ENCODE peak calls at places on chromosome 21, in five cellular contexts. J, X, Y, L and W are unnamed samples.

GRCh38 chr21:31596055-31596454 is 63.4 kb upstream of the SOD1 start:
- DNase-seq in Y (no peak), X (no peak), L (no peak), J (no peak), W (no peak)

GRCh38 chr21:36747114-36747814 is 48.3 kb downstream of the SIM2 start:
- DNase-seq in J (no peak), X (no peak), Y (no peak), L (no peak), W (no peak)

GRCh38 chr21:42841156-42841915 is 38.0 kb downstream of the WDR4 start:
- DNase-seq in L (no peak), X (peak), Y (no peak), J (no peak), W (peak)

GRCh38 chr21:40179167-40179566 is 311.9 kb downstream of the PCP4 start:
- DNase-seq in X (no peak), J (no peak), Y (no peak), L (no peak), W (no peak)

GRCh38 chr21:25689226-25689625 is 45.5 kb downstream of the ATP5PF start:
- DNase-seq in L (no peak), J (no peak), Y (no peak), X (no peak), W (no peak)

GRCh38 chr21:36247316-36247715 is 72.7 kb upstream of the MORC3 start:
- DNase-seq in Y (no peak), J (no peak), L (no peak), X (no peak), W (no peak)

GRCh38 chr21:33109574-33110339 is 39.8 kb downstream of the OLIG1 start:
- DNase-seq in X (no peak), Y (no peak), J (no peak), L (no peak), W (no peak)

GRCh38 chr21:39633770-39634181 is 21.0 kb downstream of the B3GALT5 start:
- DNase-seq in X (no peak), L (no peak), J (no peak), Y (peak), W (no peak)

GRCh38 chr21:32578107-32578691 is 7.1 kb downstream of the TCP10L start:
- DNase-seq in X (no peak), L (no peak), Y (peak), J (no peak), W (no peak)

GRCh38 chr21:28266061-28266460 is 726.6 kb downstream of the LTN1 start:
- DNase-seq in L (no peak), J (no peak), Y (peak), X (no peak), W (no peak)

GRCh38 chr21:30625449-30625848 is 5.0 kb downstream of the KRTAP20-4 start:
- DNase-seq in Y (no peak), J (no peak), L (no peak), X (no peak), W (no peak)

GRCh38 chr21:31132574-31133242 is 94.4 kb upstream of the KRTAP19-8 start:
- DNase-seq in Y (no peak), X (peak), L (no peak), J (no peak), W (no peak)

GRCh38 chr21:30718239-30718909 is at the start of gene KRTAP21-3:
- DNase-seq in Y (peak), J (no peak), L (no peak), X (no peak), W (no peak)

GRCh38 chr21:31554511-31555022 is 104.9 kb upstream of the SOD1 start:
- DNase-seq in L (no peak), J (no peak), Y (peak), X (no peak), W (no peak)

GRCh38 chr21:30233636-30234035 is 17.7 kb upstream of the CLDN8 start:
- DNase-seq in Y (no peak), L (no peak), X (no peak), J (no peak), W (no peak)

GRCh38 chr21:28485301-28486022 is 507.2 kb downstream of the LTN1 start:
- DNase-seq in Y (peak), X (no peak), L (no peak), J (no peak), W (no peak)

GRCh38 chr21:28754127-28754611 is 238.5 kb downstream of the LTN1 start:
- DNase-seq in X (no peak), L (peak), J (peak), Y (no peak), W (peak)

GRCh38 chr21:32956257-32956656 is 69.5 kb upstream of the OLIG2 start:
- DNase-seq in Y (no peak), L (no peak), X (no peak), J (no peak), W (no peak)

GRCh38 chr21:31559368-31560119 is 99.9 kb upstream of the SOD1 start:
- DNase-seq in J (peak), L (peak), Y (peak), X (peak), W (peak)

GRCh38 chr21:16241021-16241420 is 511.2 kb downstream of the USP25 start:
- DNase-seq in Y (no peak), J (no peak), X (no peak), L (no peak), W (no peak)

GRCh38 chr21:42672699-42673458 is 19.5 kb downstream of the PDE9A start:
- DNase-seq in L (no peak), Y (peak), J (no peak), X (no peak), W (no peak)

GRCh38 chr21:36691539-36692124 is 7.3 kb upstream of the SIM2 start:
- DNase-seq in J (no peak), X (no peak), Y (no peak), L (no peak), W (no peak)

GRCh38 chr21:27173052-27173451 is 206.2 kb upstream of the ADAMTS5 start:
- DNase-seq in X (no peak), L (no peak), Y (no peak), J (no peak), W (no peak)

GRCh38 chr21:44301093-44301492 is 1.2 kb downstream of the PFKL start:
- DNase-seq in L (no peak), Y (no peak), X (no peak), J (no peak), W (no peak)
- H3K27ac ChIP-seq in L (peak), Y (peak), X (peak), J (no peak), W (peak)

DNA sequence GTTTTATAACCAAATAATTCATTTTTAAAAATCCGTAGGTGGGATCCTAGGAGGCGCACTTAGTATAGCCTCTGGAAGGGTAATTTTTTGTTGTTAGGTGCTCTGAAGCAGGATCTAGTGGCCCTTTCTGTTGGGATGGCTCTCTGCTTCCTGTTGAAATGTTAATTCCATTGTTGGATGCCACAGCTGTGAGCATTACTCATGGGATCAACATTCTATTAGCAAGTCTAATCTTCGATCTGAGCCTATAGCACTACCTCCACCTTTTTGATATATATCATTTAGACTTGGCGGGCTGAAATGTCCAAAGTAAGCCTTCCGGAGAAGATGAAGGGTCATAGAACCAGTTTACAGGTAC is 1.3 kb downstream of the CXADR start:
- DNase-seq in X (no peak), Y (peak), L (no peak), J (no peak), W (no peak)
- H3K4me3 ChIP-seq in X (peak), Y (peak), L (peak), J (no peak), W (peak)

GRCh38 chr21:14945176-14945575 is 119.6 kb downstream of the NRIP1 start:
- DNase-seq in X (no peak), Y (peak), L (no peak), J (no peak), W (no peak)

GRCh38 chr21:14947613-14948160 is 117.1 kb downstream of the NRIP1 start:
- DNase-seq in X (no peak), Y (no peak), J (no peak), L (no peak), W (no peak)

GRCh38 chr21:14942801-14943490 is 121.9 kb downstream of the NRIP1 start:
- DNase-seq in L (no peak), X (no peak), Y (no peak), J (no peak), W (no peak)

GRCh38 chr21:14949603-14950002 is 115.2 kb downstream of the NRIP1 start:
- DNase-seq in L (no peak), Y (no peak), J (no peak), X (no peak), W (no peak)

GRCh38 chr21:14943636-14944035 is 121.2 kb downstream of the NRIP1 start:
- DNase-seq in X (no peak), Y (peak), J (no peak), L (no peak), W (no peak)
- H3K27ac ChIP-seq in X (no peak), Y (peak), J (no peak), L (no peak), W (no peak)

GRCh38 chr21:38531610-38532009 is 33.3 kb upstream of the ERG start:
- DNase-seq in Y (no peak), L (no peak), J (peak), X (no peak), W (no peak)

GRCh38 chr21:38538353-38538752 is 40.1 kb upstream of the ERG start:
- DNase-seq in X (no peak), L (no peak), Y (no peak), J (no peak), W (no peak)

GRCh38 chr21:38531142-38531541 is 32.9 kb upstream of the ERG start:
- DNase-seq in L (no peak), Y (no peak), X (no peak), J (no peak), W (no peak)

GRCh38 chr21:38534591-38534990 is 36.3 kb upstream of the ERG start:
- DNase-seq in L (no peak), Y (no peak), X (no peak), J (no peak), W (no peak)

GRCh38 chr21:38533887-38534286 is 35.6 kb upstream of the ERG start:
- DNase-seq in L (no peak), X (no peak), Y (no peak), J (no peak), W (no peak)
- H3K4me3 ChIP-seq in L (no peak), X (no peak), Y (no peak), J (no peak), W (no peak)

GRCh38 chr21:46459024-46459355 is 299 bp downstream of the DIP2A start:
- DNase-seq in X (no peak), J (no peak), Y (no peak), L (no peak), W (no peak)
- H3K27ac ChIP-seq in X (peak), J (no peak), Y (no peak), L (peak), W (peak)

GRCh38 chr21:35035116-35035515 is 14.0 kb downstream of the RUNX1 start:
- DNase-seq in Y (no peak), X (no peak), J (no peak), L (no peak), W (no peak)

GRCh38 chr21:35037384-35038105 is 11.6 kb downstream of the RUNX1 start:
- DNase-seq in J (no peak), L (no peak), X (no peak), Y (no peak), W (no peak)

GRCh38 chr21:35036521-35037383 is 12.3 kb downstream of the RUNX1 start:
- DNase-seq in L (no peak), X (no peak), J (no peak), Y (no peak), W (no peak)

GRCh38 chr21:35034203-35034926 is 14.7 kb downstream of the RUNX1 start:
- DNase-seq in L (no peak), X (no peak), Y (no peak), J (no peak), W (no peak)

DNA sequence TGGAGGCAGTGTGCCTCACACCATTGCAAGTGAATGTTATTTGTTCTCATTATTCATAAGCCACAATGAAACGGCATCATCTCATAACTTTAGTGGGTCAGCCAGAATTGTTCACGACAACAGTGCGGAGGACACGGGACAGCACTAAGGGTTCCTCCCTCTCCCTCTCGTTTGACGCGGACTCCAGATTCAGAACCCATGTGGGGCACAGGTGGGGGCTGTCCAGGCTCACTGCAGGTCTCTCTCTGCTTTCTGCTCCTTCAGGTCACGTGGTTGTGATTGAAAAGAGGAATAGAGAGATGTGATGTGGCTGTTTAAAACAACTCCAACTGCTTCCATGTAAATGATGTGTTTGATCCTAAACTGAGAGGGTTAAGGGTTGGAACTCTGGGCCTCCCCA is 13.5 kb downstream of the RUNX1 start:
- DNase-seq in J (no peak), Y (no peak), L (no peak), X (no peak), W (no peak)
- H3K4me3 ChIP-seq in J (no peak), Y (no peak), L (no peak), X (no peak), W (no peak)

GRCh38 chr21:38494254-38494648 is 4.0 kb downstream of the ERG start:
- DNase-seq in Y (no peak), J (no peak), X (no peak), L (no peak), W (no peak)
- H3K27ac ChIP-seq in Y (no peak), J (peak), X (no peak), L (no peak), W (no peak)

GRCh38 chr21:17386498-17386897 is 126.3 kb upstream of the CXADR start:
- DNase-seq in X (no peak), Y (no peak), L (no peak), J (no peak), W (no peak)
- H3K4me3 ChIP-seq in X (no peak), Y (no peak), L (no peak), J (no peak), W (no peak)

DNA sequence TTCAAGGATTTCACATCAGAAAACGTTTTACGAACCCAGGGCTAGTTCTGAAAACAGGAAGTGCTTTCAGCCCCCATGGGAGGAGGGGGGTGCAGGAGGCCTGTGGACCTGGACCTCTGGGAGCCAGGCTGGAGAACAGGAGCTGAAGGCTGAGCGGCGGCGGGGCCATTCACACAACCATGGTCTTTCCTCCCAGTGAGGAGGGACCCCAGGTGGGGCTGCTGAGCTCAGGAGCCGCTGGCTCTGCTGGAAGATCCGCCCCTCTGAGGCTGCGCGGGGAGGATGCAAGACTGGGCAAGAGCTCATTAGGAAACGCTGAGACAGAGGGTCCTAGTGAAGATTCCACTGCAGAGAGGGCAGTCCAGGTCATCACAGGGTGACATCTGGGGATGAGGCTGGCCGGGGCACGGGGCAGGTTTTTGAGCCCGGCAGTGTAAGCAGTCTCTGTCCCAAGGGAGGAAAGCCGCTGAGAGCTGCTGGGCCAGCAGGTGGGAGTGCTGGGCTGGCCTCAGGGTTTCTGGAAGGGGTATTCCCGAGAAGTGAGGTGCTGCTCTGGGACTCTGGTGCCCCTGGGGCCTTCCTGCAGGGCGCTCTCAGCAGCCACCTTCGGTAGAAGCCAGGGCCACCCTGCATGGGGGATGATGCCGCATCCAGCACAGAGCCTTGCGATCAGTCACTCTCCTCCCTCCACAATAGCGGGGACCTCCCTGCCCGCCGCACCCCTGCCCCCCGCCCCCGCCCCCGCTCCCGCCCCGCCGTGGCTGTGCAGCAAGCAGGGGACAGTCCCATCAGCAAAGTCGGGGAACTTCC is 7.5 kb downstream of the MX2 start:
- DNase-seq in L (peak), Y (no peak), X (peak), J (no peak), W (no peak)
- H3K27ac ChIP-seq in L (no peak), Y (no peak), X (peak), J (no peak), W (peak)

GRCh38 chr21:35044770-35045538 is 4.1 kb downstream of the RUNX1 start:
- DNase-seq in J (no peak), X (no peak), Y (no peak), L (no peak), W (no peak)
- H3K4me3 ChIP-seq in J (no peak), X (no peak), Y (no peak), L (no peak), W (no peak)